ENCODE peak calls at places on chromosomes 16 and 17, in nine cellular contexts. F is HepG2, W is A549, L is heart left ventricle, R is breast epithelium, K is IMR-90, T is ovary, Q is uterus, H is GM12878. A is an unnamed sample. For H3K4me1, the result is how much of the 10 kb centered on the place peaks cover.

GRCh38 chr17:74745548-74746177 is 2.8 kb upstream of the NHERF1 start:
- DNase-seq in R (no peak), Q (no peak), L (no peak), T (no peak), W (no peak), H (no peak), K (no peak), F (no peak), A (no peak)

GRCh38 chr17:57671546-57672204 is 73.4 kb downstream of the CCDC182 start:
- DNase-seq in K (peak), F (peak), T (peak), W (peak), Q (peak), L (peak), H (no peak), R (peak), A (peak)

GRCh38 chr16:1614226-1615102 is 2.3 kb downstream of the CRAMP1 start:
- DNase-seq in W (peak), H (no peak), T (peak), R (no peak), Q (peak), K (peak), F (no peak), L (no peak), A (no peak)

GRCh38 chr16:84940670-84941551 is 70.4 kb downstream of the ZDHHC7 start:
- DNase-seq in F (no peak), L (no peak), T (no peak), Q (peak), H (no peak), W (no peak), R (no peak), K (no peak), A (peak)

GRCh38 chr16:50613281-50613991 is 65.2 kb downstream of the NKD1 start:
- DNase-seq in L (peak), W (no peak), F (no peak), K (no peak), Q (peak), T (peak), R (no peak), H (no peak), A (no peak)

GRCh38 chr16:84692451-84692850 is 7.3 kb upstream of the USP10 start:
- DNase-seq in F (peak), T (no peak), W (no peak), K (no peak), Q (no peak), H (no peak), R (no peak), L (no peak), A (no peak)

GRCh38 chr16:54347961-54348360 is 61.4 kb upstream of the IRX3 start:
- DNase-seq in L (no peak), H (no peak), W (no peak), Q (no peak), K (no peak), T (no peak), R (no peak), F (no peak), A (no peak)

GRCh38 chr17:45332989-45333701 is 16.3 kb upstream of the MAP3K14 start:
- DNase-seq in Q (no peak), T (peak), H (no peak), L (no peak), K (no peak), R (no peak), F (no peak), W (no peak), A (no peak)

GRCh38 chr17:41775394-41776226 is 10.9 kb downstream of the JUP start:
- DNase-seq in H (no peak), K (no peak), L (peak), R (no peak), T (no peak), F (no peak), W (no peak), Q (no peak), A (no peak)

GRCh38 chr16:75305364-75306101 is 54.1 kb upstream of the BCAR1 start:
- DNase-seq in Q (peak), F (peak), L (peak), R (peak), K (peak), H (peak), W (peak), T (peak), A (peak)
- TF ChIP-seq CTCF in Q (no peak), F (no peak), L (no peak), R (no peak), K (no peak), H (no peak), W (no peak), T (no peak), A (no peak)

GRCh38 chr16:8893976-8894690 is 12.0 kb downstream of the LITAFD start:
- DNase-seq in Q (no peak), R (no peak), L (no peak), H (no peak), W (no peak), K (no peak), T (no peak), F (no peak), A (no peak)

GRCh38 chr16:8898660-8899318 is 16.6 kb downstream of the LITAFD start:
- DNase-seq in W (no peak), T (no peak), F (no peak), L (no peak), R (no peak), Q (no peak), K (no peak), H (no peak), A (no peak)

GRCh38 chr16:8893426-8893825 is 11.3 kb downstream of the LITAFD start:
- DNase-seq in K (no peak), Q (no peak), L (no peak), R (no peak), W (no peak), F (no peak), T (no peak), H (no peak), A (no peak)

GRCh38 chr16:8892101-8892575 is 10.0 kb downstream of the LITAFD start:
- DNase-seq in T (no peak), R (no peak), L (no peak), F (no peak), Q (no peak), H (peak), K (no peak), W (no peak), A (peak)

DNA sequence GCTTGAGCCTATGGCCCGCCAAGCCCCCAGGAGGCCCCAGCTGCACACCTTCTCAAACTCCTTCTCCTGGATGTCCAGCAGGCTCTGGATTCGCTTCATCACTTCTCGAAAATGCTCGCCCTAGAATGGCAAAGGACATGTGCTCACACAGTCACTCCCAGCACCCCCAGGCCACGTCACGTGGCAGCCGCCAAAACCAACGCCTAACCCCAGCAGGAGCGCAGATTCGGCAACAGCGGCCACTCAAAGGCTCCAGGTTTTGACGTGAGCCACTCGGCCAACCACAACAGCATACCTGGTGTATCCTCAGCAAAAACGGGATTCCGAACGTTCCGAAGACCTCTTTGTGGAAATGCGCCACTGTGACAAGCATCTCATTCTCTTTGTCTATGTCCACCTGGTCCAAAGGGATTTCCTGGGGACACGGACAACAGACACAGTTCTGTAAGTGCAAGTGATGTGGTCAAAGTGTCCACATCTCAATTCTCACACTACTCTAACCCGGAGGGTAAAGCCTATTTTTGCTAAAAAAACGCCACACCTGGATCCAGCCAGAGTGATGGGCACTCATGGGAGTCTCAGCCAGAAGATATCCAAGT is 12.7 kb downstream of the LITAFD start:
- DNase-seq in W (no peak), L (no peak), F (no peak), K (no peak), Q (no peak), H (no peak), R (no peak), T (no peak), A (no peak)
- H3K4me1 ChIP-seq in W (under half), L (under half), F (under half), K (under half), Q (under half), H (under half), R (under half), T (under half), A (under half)

GRCh38 chr17:1197379-1197778 is 17.6 kb upstream of the ABR start:
- DNase-seq in R (no peak), W (no peak), F (no peak), L (no peak), K (peak), Q (peak), T (no peak), H (no peak), A (peak)
- TF ChIP-seq POLR2A in R (no peak), W (no peak), F (no peak), L (no peak), K (no peak), Q (no peak), T (no peak), H (no peak), A (no peak)

DNA sequence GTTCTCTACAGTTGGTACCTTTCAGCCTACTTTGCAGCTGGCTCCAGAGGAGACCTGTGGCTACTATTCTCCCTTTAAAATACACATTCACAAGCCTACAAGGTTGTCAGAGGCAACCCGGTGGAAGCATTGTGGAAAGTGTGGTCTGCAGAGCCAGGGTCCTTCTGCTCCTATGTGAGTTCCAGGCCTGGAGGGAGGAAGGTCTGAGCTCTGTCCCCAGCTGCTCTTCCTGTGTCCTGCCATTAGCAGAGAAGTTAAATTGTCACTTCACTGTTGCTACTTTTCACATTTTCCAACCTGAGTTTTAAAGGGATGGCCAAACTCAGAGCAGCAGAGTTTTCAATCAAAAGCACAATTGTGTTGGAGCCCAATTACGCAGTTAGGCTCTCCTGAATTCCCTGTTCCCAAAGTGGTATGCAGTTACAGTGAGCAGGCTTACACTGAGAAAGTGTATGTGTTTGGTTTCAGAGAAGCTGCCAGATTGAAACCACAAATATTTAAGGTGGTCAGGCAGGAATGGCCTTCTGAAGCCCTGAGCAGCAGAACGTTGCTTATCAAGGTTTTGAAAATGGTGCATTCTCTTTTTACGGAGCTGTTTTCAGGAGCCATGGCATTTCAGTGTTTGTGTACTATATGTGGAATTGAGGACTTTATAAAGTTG is 25.0 kb downstream of the MAP3K3 start:
- DNase-seq in W (no peak), H (no peak), T (no peak), K (peak), L (no peak), R (peak), Q (no peak), F (no peak), A (no peak)
- TF ChIP-seq CTCF in W (no peak), H (no peak), T (no peak), K (no peak), L (no peak), R (no peak), Q (no peak), F (no peak), A (no peak)

GRCh38 chr17:17125136-17126084 is 80.7 kb downstream of the PLD6 start:
- DNase-seq in W (no peak), H (no peak), R (no peak), Q (no peak), F (no peak), T (no peak), K (no peak), L (no peak), A (no peak)
- H3K4me1 ChIP-seq in W (under half), H (under half), R (under half), Q (under half), F (under half), T (under half), K (under half), L (half or more), A (under half)

DNA sequence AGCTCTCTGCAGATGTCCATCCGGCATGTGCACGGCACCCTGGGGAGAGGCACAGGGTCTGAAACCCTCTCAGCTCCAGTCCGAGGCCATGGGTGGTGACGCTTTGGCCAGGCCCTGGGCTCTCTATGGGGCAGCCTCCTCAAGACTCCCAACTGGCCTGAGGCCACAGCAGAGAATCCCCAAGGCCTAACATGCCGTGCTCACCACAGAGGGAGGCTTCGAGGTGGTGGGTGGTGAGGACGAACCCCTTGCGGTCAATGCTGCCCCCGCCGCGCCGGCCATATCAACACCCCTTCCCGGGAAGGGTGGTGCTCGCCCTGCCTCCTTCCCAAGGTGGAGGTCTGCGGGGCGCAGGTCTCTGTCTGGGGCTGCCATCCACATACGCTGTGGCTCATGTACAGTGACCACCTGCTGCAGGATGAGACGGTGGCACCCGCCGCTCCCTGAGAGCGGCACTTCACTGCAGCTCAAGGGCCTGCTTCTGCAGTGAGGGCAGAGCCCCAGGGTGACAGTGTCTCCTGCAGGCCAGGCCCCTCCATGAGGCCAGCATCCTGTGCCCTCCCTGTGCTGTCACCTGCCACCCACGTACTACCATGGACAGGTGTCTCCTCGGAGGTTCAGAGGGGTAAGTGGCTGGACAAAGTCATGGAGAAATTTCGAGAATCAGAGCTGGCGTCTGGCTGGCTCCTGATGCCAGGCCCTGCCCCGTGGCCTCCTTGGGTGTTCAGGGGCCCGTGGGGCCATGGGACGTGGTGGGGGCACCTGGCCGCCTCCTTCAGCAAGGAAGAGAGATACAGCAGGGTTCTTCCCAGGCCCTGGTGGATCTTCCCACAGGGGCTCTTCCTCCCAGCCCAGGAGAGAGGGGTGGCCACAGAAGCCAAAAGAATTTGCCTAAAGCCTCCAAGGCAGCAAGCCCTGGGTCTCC is 54.6 kb upstream of the ACSF3 start:
- DNase-seq in K (no peak), R (no peak), T (no peak), Q (no peak), F (no peak), W (no peak), L (no peak), H (no peak), A (no peak)
- TF ChIP-seq POLR2A in K (no peak), R (no peak), T (no peak), Q (no peak), F (no peak), W (no peak), L (no peak), H (no peak), A (no peak)

GRCh38 chr17:7886227-7887037 is 2.2 kb upstream of the CHD3 start:
- DNase-seq in W (peak), R (peak), K (peak), F (no peak), Q (peak), L (no peak), T (peak), H (no peak), A (peak)
- TF ChIP-seq CTCF in W (no peak), R (no peak), K (peak), F (peak), Q (no peak), L (no peak), T (no peak), H (no peak), A (no peak)

GRCh38 chr17:73307130-73307529 is 4.7 kb downstream of the CDC42EP4 start:
- DNase-seq in T (peak), Q (no peak), L (no peak), F (no peak), H (no peak), R (peak), W (no peak), K (no peak), A (peak)
- H3K4me1 ChIP-seq in T (under half), Q (under half), L (half or more), F (half or more), H (under half), R (under half), W (half or more), K (under half), A (half or more)

DNA sequence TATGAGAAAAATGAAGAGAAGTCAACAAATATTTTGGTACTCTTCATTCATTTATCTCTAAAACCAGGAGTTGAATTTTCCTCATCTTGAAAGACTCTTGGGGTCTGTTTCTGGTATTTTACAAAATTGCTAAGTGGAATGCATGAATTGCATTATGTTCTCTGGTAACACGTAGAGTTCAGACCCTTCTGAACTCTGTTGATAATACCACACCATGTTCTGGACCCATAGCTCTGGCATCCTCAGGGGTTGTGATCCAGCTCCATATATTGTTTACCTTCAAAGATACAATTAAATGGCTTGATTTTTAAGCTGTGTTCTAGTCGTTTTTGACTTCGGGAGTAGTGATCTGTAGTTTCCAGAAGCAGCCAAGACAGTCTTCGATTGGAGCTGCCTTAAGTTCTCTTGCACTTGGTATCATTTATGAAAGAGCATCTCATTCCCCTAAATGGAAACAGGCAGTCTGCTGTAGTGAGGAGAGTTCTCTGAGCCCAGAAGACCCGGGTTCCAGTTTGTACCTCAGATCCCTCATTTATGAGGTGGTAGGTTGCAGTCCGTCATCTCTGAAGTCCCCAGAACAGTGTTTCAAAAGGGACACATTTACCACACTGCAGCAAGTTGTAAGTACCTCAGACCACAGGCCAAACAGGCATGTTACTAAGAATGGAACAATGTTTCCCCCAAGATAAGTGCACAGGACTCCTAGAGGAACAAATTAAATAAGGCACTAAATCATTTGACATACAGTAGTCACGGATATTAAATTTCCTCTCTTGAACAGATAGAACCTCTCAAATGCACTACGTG is 9.6 kb downstream of the PSMD7 start:
- DNase-seq in Q (no peak), F (no peak), H (no peak), W (no peak), T (no peak), K (no peak), L (no peak), R (no peak), A (no peak)
- TF ChIP-seq POLR2A in Q (no peak), F (no peak), H (peak), W (no peak), T (no peak), K (no peak), L (no peak), R (no peak), A (no peak)

GRCh38 chr16:81311762-81312161 is 3.0 kb upstream of the GAN start:
- DNase-seq in R (no peak), F (no peak), L (no peak), H (no peak), W (no peak), K (no peak), Q (no peak), T (no peak), A (no peak)

GRCh38 chr16:81316176-81316496 is 1.4 kb downstream of the GAN start:
- DNase-seq in T (no peak), R (no peak), K (no peak), H (no peak), Q (no peak), W (no peak), F (no peak), L (no peak), A (no peak)

GRCh38 chr16:81314603-81315270 is at the start of gene GAN:
- DNase-seq in W (peak), K (peak), T (peak), H (peak), F (peak), Q (peak), L (peak), R (peak), A (peak)

GRCh38 chr16:81315271-81316175 is 761 bp downstream of the GAN start:
- DNase-seq in W (peak), Q (peak), T (peak), F (peak), L (peak), K (peak), R (peak), H (no peak), A (peak)

GRCh38 chr16:81313731-81314602 is 795 bp upstream of the GAN start:
- DNase-seq in W (no peak), K (no peak), T (no peak), F (peak), H (no peak), R (no peak), Q (no peak), L (no peak), A (no peak)
- TF ChIP-seq CTCF in W (no peak), K (no peak), T (no peak), F (no peak), H (no peak), R (no peak), Q (no peak), L (no peak), A (no peak)

A was measured in testis.